ENCODE peak calls at places on chromosomes 13 and 19, in four cellular contexts. K is foreskin keratinocyte, G is GM23338, L is HL-60. R is an unnamed sample.

GRCh38 chr19:58568731-58569130 is 4.4 kb downstream of the MZF1 start:
- DNase-seq in L (no peak), K (no peak), G (no peak), R (no peak)

GRCh38 chr13:41268764-41269163 is 5.4 kb upstream of the MTRF1 start:
- DNase-seq in G (peak), K (no peak), L (peak), R (no peak)

GRCh38 chr13:49240017-49240416 is 7.7 kb upstream of the CDADC1 start:
- DNase-seq in G (peak), L (no peak), K (no peak), R (peak)

GRCh38 chr13:28059214-28059613 is 41.2 kb downstream of the FLT3 start:
- DNase-seq in L (peak), K (no peak), G (peak), R (peak)

GRCh38 chr19:34832581-34833112 is 59.6 kb upstream of the ZNF599 start:
- DNase-seq in K (no peak), G (no peak), L (no peak), R (no peak)

GRCh38 chr13:49527123-49527522 is 31.4 kb downstream of the PHF11 start:
- DNase-seq in G (no peak), L (no peak), K (no peak), R (no peak)

GRCh38 chr19:8615813-8616596 is 5.5 kb upstream of the ADAMTS10 start:
- DNase-seq in L (no peak), G (peak), K (no peak), R (peak)

GRCh38 chr19:10602330-10603083 is 15.4 kb upstream of the AP1M2 start:
- DNase-seq in G (peak), K (no peak), L (peak), R (peak)

GRCh38 chr13:42762917-42763316 is 18.5 kb upstream of the FAM216B start:
- DNase-seq in K (peak), L (no peak), G (no peak), R (peak)

GRCh38 chr13:46202956-46203355 is 8.8 kb upstream of the LRRC63 start:
- DNase-seq in K (no peak), L (no peak), G (no peak), R (no peak)

GRCh38 chr19:10332158-10332964 is 968 bp downstream of the RAVER1 start:
- DNase-seq in L (no peak), K (peak), G (no peak), R (no peak)

GRCh38 chr13:76723551-76724232 is 162.5 kb downstream of the KCTD12 start:
- DNase-seq in G (peak), K (peak), L (peak), R (peak)

GRCh38 chr19:35641515-35642151 is at the start of gene ETV2:
- DNase-seq in L (no peak), G (peak), K (no peak), R (no peak)

GRCh38 chr13:110446570-110446880 is 115.0 kb downstream of the RAB20 start:
- DNase-seq in L (no peak), K (no peak), G (no peak), R (no peak)

GRCh38 chr13:33057019-33057785 is 41.0 kb downstream of the KL start:
- DNase-seq in K (no peak), G (peak), L (no peak), R (no peak)

GRCh38 chr19:39617745-39618144 is 15.4 kb downstream of the LGALS13 start:
- DNase-seq in G (no peak), K (no peak), L (no peak), R (no peak)

GRCh38 chr19:41784337-41785239 is 11.8 kb upstream of the CEACAM3 start:
- DNase-seq in G (no peak), L (peak), K (no peak), R (no peak)

GRCh38 chr19:48741222-48741999 is 1.0 kb upstream of the RASIP1 start:
- DNase-seq in L (no peak), G (peak), K (no peak), R (peak)

GRCh38 chr19:55096061-55096701 is 20.5 kb downstream of the EPS8L1 start:
- DNase-seq in L (no peak), K (no peak), G (peak), R (no peak)

GRCh38 chr19:1312732-1313694 is 27.3 kb downstream of the EFNA2 start:
- DNase-seq in K (peak), G (no peak), L (no peak), R (peak)

GRCh38 chr13:65677906-65678305 is 1552.2 kb downstream of the PCDH9 start:
- DNase-seq in L (no peak), K (no peak), G (peak), R (no peak)

GRCh38 chr13:95087746-95088305 is 213.4 kb downstream of the ABCC4 start:
- DNase-seq in L (peak), G (no peak), K (peak), R (no peak)

GRCh38 chr19:48713041-48713863 is 6.3 kb downstream of the MAMSTR start:
- DNase-seq in G (peak), L (no peak), K (no peak), R (no peak)

GRCh38 chr19:42524250-42524649 is 4.0 kb downstream of the CEACAM1 start:
- DNase-seq in L (no peak), G (no peak), K (no peak), R (no peak)

GRCh38 chr13:100620792-100621191 is 32.2 kb upstream of the GGACT start:
- DNase-seq in G (no peak), K (no peak), L (no peak), R (no peak)

GRCh38 chr13:87675851-87676250 is 4.7 kb downstream of the SLITRK5 start:
- DNase-seq in K (no peak), G (no peak), L (no peak), R (no peak)

GRCh38 chr13:25232937-25233515 is 54.3 kb downstream of the MTMR6 start:
- DNase-seq in K (no peak), G (peak), L (peak), R (peak)
- TF ChIP-seq CTCF in K (peak), G (peak), L (peak), R (peak)

GRCh38 chr19:17306285-17306714 is 628 bp downstream of the MRPL34 start:
- DNase-seq in K (no peak), L (no peak), G (peak), R (no peak)

GRCh38 chr19:17305211-17305516 is 508 bp upstream of the MRPL34 start:
- DNase-seq in L (no peak), G (no peak), K (no peak), R (no peak)

GRCh38 chr19:17303940-17304267 is 679 bp upstream of the ABHD8 start:
- DNase-seq in K (no peak), L (no peak), G (no peak), R (no peak)

GRCh38 chr19:17304386-17305047 is 1.2 kb upstream of the MRPL34 start:
- DNase-seq in K (no peak), L (no peak), G (no peak), R (no peak)

GRCh38 chr19:17305517-17306284 is at the start of gene MRPL34:
- DNase-seq in G (peak), L (peak), K (peak), R (peak)
- H3K27ac ChIP-seq in G (peak), L (peak), K (peak), R (peak)

GRCh38 chr19:7196721-7197168 is 97.5 kb downstream of the INSR start:
- DNase-seq in K (no peak), G (no peak), L (no peak), R (no peak)

GRCh38 chr19:7199613-7200533 is 94.3 kb downstream of the INSR start:
- DNase-seq in G (no peak), K (no peak), L (no peak), R (no peak)

GRCh38 chr19:7200739-7201138 is 93.5 kb downstream of the INSR start:
- DNase-seq in K (no peak), G (no peak), L (no peak), R (no peak)

GRCh38 chr19:7197169-7197759 is 97.0 kb downstream of the INSR start:
- DNase-seq in K (peak), L (peak), G (peak), R (peak)

GRCh38 chr19:7197760-7198696 is 96.2 kb downstream of the INSR start:
- DNase-seq in K (peak), L (peak), G (peak), R (peak)
- TF ChIP-seq CTCF in K (no peak), L (no peak), G (no peak), R (no peak)

DNA sequence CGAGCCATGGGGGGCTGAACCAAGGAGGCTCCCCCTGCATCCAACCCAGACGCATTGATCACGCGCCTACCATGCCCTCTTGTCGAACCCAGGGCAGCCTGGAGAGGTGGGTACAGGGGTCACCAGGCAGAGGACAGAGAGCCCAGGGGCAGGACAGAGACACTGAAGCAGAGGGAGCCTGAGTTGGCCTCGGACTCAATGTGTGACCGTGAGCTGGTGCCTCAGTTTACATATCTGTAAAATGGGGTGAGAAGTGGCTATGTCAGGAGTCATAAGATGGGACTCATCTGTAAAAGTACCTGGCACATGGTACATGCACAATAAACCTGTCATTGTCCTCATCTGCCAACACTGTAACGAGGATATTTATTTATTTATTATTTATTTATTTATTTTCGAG is 24.1 kb upstream of the NFIC start:
- DNase-seq in L (no peak), K (no peak), G (no peak), R (no peak)
- H3K27ac ChIP-seq in L (no peak), K (no peak), G (no peak), R (peak)

DNA sequence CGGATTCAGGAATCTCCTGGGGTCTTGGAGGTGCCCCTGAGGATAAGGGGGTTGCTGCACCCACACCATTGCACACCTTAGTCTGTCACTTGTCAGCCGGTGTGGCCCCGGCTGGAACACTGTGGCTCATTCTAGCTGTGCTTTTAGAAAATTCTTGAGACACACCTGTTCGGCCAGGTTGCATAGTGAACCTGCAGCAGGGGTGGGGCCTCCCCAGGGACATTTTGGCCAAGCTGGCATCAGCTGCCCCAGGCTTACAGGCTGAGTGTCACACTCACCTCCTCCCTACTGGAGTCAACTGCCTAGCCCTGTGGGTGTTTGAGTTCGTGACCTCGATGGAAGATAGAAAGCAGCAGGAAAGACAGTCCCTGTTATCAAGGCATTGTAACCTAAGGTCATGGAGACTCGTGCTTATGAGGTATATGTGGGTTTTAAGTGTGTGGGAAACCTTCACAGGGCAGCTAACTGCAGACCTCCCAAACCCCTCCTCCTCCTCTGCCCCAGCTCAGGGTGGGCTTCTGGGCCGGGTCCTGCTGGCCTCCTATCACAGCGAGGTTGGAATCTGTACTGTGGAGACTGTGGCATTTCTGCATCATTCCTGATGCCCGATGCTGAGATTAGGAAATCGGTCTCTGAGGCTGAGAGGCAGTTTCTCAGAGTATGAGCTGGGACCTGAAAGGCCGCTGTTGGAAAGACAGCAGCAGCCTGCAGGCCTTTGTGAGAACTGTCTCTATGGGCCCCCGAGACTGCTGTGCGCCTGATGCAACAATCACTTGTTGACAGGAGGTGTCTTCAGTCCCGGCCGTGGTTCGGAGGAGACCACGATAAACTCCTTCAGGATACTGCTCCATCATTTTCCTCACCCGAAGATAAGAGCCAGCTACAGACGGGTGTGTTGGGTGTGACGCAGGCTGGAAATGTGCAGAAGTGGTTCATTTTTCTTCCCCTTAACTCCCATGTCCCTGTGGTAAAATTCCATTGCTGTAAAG is 72.2 kb downstream of the ATP11A start:
- DNase-seq in K (no peak), G (peak), L (no peak), R (no peak)
- TF ChIP-seq CTCF in K (no peak), G (no peak), L (no peak), R (no peak)

GRCh38 chr19:22118132-22118531 is 65.8 kb downstream of the ZNF257 start:
- DNase-seq in K (no peak), G (no peak), L (no peak), R (no peak)
- H3K27ac ChIP-seq in K (no peak), G (no peak), L (no peak), R (no peak)

R was measured in RWPE1.